ENCODE peak calls at places on chromosomes 7 and 10, in seven cellular contexts. X is H1, I is GM12878, H is SK-N-SH, W is Panc1, G is HepG2, F is K562. T is an unnamed sample.

GRCh38 chr7:142275028-142275427 is 17.2 kb upstream of the PRSS58 start:
- DNase-seq in G (no peak), W (no peak), X (no peak), F (no peak), H (no peak), I (no peak), T (no peak)

GRCh38 chr10:36943534-36943933 is 181.9 kb upstream of the ANKRD30A start:
- DNase-seq in H (no peak), G (no peak), X (no peak), F (no peak), I (no peak), W (no peak), T (no peak)

GRCh38 chr10:127195041-127195506 is 1.3 kb downstream of the INSYN2A start:
- DNase-seq in X (no peak), G (no peak), W (no peak), H (peak), I (no peak), F (no peak), T (no peak)

GRCh38 chr7:49805686-49806085 is 32.2 kb downstream of the VWC2 start:
- DNase-seq in F (no peak), I (no peak), W (no peak), H (no peak), G (no peak), X (no peak), T (no peak)

GRCh38 chr7:93463764-93464163 is 110.8 kb downstream of the CALCR start:
- DNase-seq in W (no peak), H (no peak), X (no peak), F (no peak), I (no peak), G (no peak), T (no peak)

GRCh38 chr10:34049887-34050286 is 715.4 kb upstream of the NRP1 start:
- DNase-seq in F (no peak), X (no peak), W (no peak), I (no peak), G (no peak), H (no peak), T (no peak)

GRCh38 chr7:73774923-73775322 is 4.9 kb upstream of the CLDN3 start:
- DNase-seq in I (no peak), X (no peak), G (no peak), H (no peak), W (no peak), F (no peak), T (no peak)

GRCh38 chr10:48464121-48464870 is 140.6 kb downstream of the ARHGAP22 start:
- DNase-seq in F (no peak), X (no peak), I (no peak), H (no peak), W (no peak), G (no peak), T (no peak)

GRCh38 chr7:47604496-47604890 is 22.6 kb upstream of the TNS3 start:
- DNase-seq in I (no peak), G (no peak), H (no peak), X (no peak), F (no peak), W (no peak), T (no peak)

GRCh38 chr7:133678137-133678814 is 425.4 kb downstream of the EXOC4 start:
- DNase-seq in G (no peak), W (no peak), X (no peak), H (no peak), F (no peak), I (no peak), T (no peak)

GRCh38 chr7:147607151-147607800 is 983.3 kb upstream of the C7orf33 start:
- DNase-seq in I (no peak), H (no peak), G (no peak), F (peak), X (peak), W (no peak), T (no peak)

GRCh38 chr10:103547391-103547946 is 54.0 kb downstream of the NEURL1 start:
- DNase-seq in X (no peak), F (no peak), W (no peak), H (peak), G (no peak), I (no peak), T (no peak)

GRCh38 chr7:94382155-94382554 is 12.5 kb upstream of the COL1A2 start:
- DNase-seq in G (no peak), I (no peak), X (no peak), W (no peak), F (no peak), H (no peak), T (no peak)

GRCh38 chr7:66452165-66452564 is 176.5 kb upstream of the KCTD7 start:
- DNase-seq in W (no peak), I (no peak), G (peak), H (no peak), F (no peak), X (no peak), T (no peak)

GRCh38 chr7:45874408-45875131 is 1.7 kb upstream of the CCDC201 start:
- DNase-seq in I (no peak), G (peak), F (no peak), H (no peak), X (no peak), W (no peak), T (no peak)

GRCh38 chr7:69246758-69247157 is 351.5 kb upstream of the AUTS2 start:
- DNase-seq in H (no peak), G (no peak), X (no peak), W (no peak), F (no peak), I (no peak), T (no peak)

GRCh38 chr7:29077854-29078253 is 68.5 kb downstream of the CPVL start:
- DNase-seq in F (no peak), X (no peak), I (no peak), H (no peak), G (no peak), W (no peak), T (no peak)

GRCh38 chr10:11245510-11245909 is 227.8 kb downstream of the CELF2 start:
- DNase-seq in G (no peak), X (no peak), I (peak), W (no peak), H (no peak), F (no peak), T (no peak)

GRCh38 chr7:50595538-50596102 is 30.4 kb upstream of the DDC start:
- DNase-seq in W (no peak), H (peak), G (peak), I (no peak), X (no peak), F (peak), T (peak)

GRCh38 chr7:151540146-151540545 is 20.5 kb upstream of the RHEB start:
- DNase-seq in F (no peak), X (no peak), W (no peak), G (no peak), I (no peak), H (no peak), T (no peak)

GRCh38 chr7:136956232-136956631 is 87.8 kb downstream of the CHRM2 start:
- DNase-seq in W (peak), H (no peak), G (no peak), I (no peak), X (no peak), F (no peak), T (no peak)

GRCh38 chr7:80387634-80388033 is 124.2 kb downstream of the GNAT3 start:
- DNase-seq in W (no peak), G (no peak), F (no peak), H (peak), X (no peak), I (no peak), T (no peak)

GRCh38 chr7:157018997-157019591 is 8.6 kb upstream of the MNX1 start:
- DNase-seq in F (no peak), I (no peak), G (no peak), X (no peak), H (peak), W (no peak), T (no peak)

GRCh38 chr10:16699435-16699834 is 117.8 kb downstream of the RSU1 start:
- DNase-seq in F (no peak), H (peak), X (no peak), G (no peak), W (no peak), I (no peak), T (no peak)

GRCh38 chr10:29621161-29621560 is 13.6 kb downstream of the SVIL start:
- DNase-seq in X (no peak), H (no peak), F (no peak), W (no peak), I (no peak), G (peak), T (no peak)

GRCh38 chr7:40429821-40430220 is 295.0 kb downstream of the SUGCT start:
- DNase-seq in X (no peak), G (no peak), W (no peak), I (no peak), H (no peak), F (no peak), T (no peak)

GRCh38 chr7:128791121-128791967 is 424 bp upstream of the CCDC136 start:
- DNase-seq in G (no peak), X (no peak), W (no peak), I (no peak), F (peak), H (peak), T (no peak)

GRCh38 chr7:121515651-121516401 is 119.7 kb upstream of the FAM3C start:
- DNase-seq in F (no peak), W (no peak), H (no peak), I (no peak), X (no peak), G (no peak), T (no peak)

GRCh38 chr10:84427903-84428650 is 99.7 kb downstream of the CCSER2 start:
- DNase-seq in W (no peak), H (no peak), F (no peak), X (no peak), I (no peak), G (peak), T (no peak)

GRCh38 chr7:43621729-43622448 is 39.0 kb downstream of the STK17A start:
- DNase-seq in G (no peak), F (no peak), H (no peak), I (no peak), W (no peak), X (no peak), T (no peak)

GRCh38 chr7:155972651-155973349 is 160.5 kb upstream of the SHH start:
- DNase-seq in I (no peak), F (no peak), G (no peak), W (no peak), X (no peak), H (no peak), T (no peak)

GRCh38 chr10:90047243-90047729 is 345.9 kb downstream of the KIF20B start:
- DNase-seq in W (no peak), X (no peak), H (no peak), G (no peak), I (peak), F (no peak), T (peak)

GRCh38 chr10:105503714-105504113 is 862.6 kb downstream of the SORCS3 start:
- DNase-seq in I (no peak), G (no peak), W (no peak), H (no peak), X (no peak), F (no peak), T (no peak)
- TF ChIP-seq SIN3A in I (no peak), G (no peak), W (no peak), H (no peak), X (no peak), F (no peak), T (no peak)

DNA sequence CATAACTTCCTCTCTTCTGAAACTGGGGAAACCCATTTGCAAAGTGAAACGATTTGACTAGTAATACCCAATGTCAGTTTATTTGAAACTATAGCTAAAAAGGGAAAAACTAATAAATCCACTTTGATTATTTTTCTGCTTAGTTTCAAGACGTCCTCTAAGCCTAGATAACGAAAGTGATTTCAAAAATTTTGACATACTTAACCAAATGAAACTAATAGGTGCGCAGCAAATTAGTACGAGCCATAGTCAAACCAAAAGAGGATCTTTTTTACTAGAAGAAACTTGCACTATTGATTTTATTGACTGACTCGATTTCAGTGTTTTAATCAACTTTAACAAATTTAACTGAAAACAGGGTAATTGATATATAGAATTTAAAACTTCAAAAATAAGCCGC is 9.9 kb upstream of the SP8 start:
- DNase-seq in I (no peak), W (no peak), H (no peak), G (no peak), F (no peak), X (no peak), T (no peak)
- TF ChIP-seq SIN3A in I (no peak), W (no peak), H (no peak), G (no peak), F (no peak), X (no peak), T (no peak)

GRCh38 chr10:71078454-71079145 is 133.8 kb upstream of the UNC5B start:
- DNase-seq in H (no peak), W (no peak), I (no peak), G (no peak), F (no peak), X (no peak), T (no peak)
- TF ChIP-seq SIN3A in H (no peak), W (no peak), I (no peak), G (no peak), F (no peak), X (no peak), T (no peak)

GRCh38 chr7:67724435-67724834 is 727.8 kb downstream of the TYW1 start:
- DNase-seq in I (no peak), F (no peak), X (no peak), G (no peak), W (no peak), H (no peak), T (no peak)

GRCh38 chr7:67724955-67725354 is 728.3 kb downstream of the TYW1 start:
- DNase-seq in X (no peak), W (no peak), H (no peak), F (no peak), G (no peak), I (no peak), T (no peak)

GRCh38 chr7:67729771-67730170 is 733.1 kb downstream of the TYW1 start:
- DNase-seq in H (no peak), G (no peak), W (no peak), I (no peak), F (no peak), X (no peak), T (no peak)

GRCh38 chr7:67723591-67723990 is 727.0 kb downstream of the TYW1 start:
- DNase-seq in I (no peak), W (no peak), G (no peak), X (no peak), H (no peak), F (no peak), T (no peak)

DNA sequence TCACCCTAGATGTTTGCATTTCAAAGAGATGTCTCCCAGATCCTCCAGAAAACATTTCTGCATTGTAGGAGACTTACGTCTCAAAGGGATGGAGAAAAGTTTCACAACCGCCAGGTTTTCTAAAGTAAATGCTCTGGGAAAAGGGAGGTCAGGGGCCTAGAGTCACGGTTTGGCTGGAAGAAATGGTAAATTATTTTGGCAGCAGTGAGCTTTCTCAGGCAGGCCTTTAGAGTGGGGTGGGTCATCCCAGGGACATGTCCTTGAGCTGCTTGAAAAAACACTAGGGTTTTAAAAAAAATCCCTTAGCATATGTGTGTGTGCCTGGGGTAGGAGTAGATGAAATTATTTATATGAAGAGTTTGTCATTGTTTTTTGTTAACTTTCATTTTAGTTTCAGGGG is 728.8 kb downstream of the TYW1 start:
- DNase-seq in H (no peak), X (no peak), W (no peak), G (no peak), F (no peak), I (no peak), T (no peak)
- TF ChIP-seq SIN3A in H (no peak), X (no peak), W (no peak), G (no peak), F (no peak), I (no peak), T (no peak)

GRCh38 chr7:140597425-140597949 is 43.1 kb downstream of the DENND2A start:
- DNase-seq in W (no peak), I (no peak), X (no peak), H (no peak), G (no peak), F (no peak), T (no peak)

GRCh38 chr7:140596751-140597424 is 43.7 kb downstream of the DENND2A start:
- DNase-seq in F (no peak), W (no peak), G (no peak), X (no peak), H (no peak), I (no peak), T (no peak)

GRCh38 chr7:140604076-140604475 is 36.5 kb downstream of the DENND2A start:
- DNase-seq in I (no peak), H (no peak), W (no peak), F (no peak), G (no peak), X (no peak), T (no peak)

GRCh38 chr7:140601566-140602174 is 38.9 kb downstream of the DENND2A start:
- DNase-seq in H (no peak), G (no peak), I (no peak), F (no peak), X (no peak), W (no peak), T (no peak)

GRCh38 chr7:140600341-140600740 is 40.3 kb downstream of the DENND2A start:
- DNase-seq in I (no peak), F (no peak), W (no peak), G (no peak), H (no peak), X (no peak), T (no peak)
- TF ChIP-seq SIN3A in I (no peak), F (no peak), W (no peak), G (no peak), H (no peak), X (no peak), T (no peak)